ENCODE peak calls at places on chromosomes 5 and 9, in eight cellular contexts. Q, S, M, G, A, C, E and X are unnamed samples.

GRCh38 chr5:135243194-135244191 is 155.5 kb downstream of the MACROH2A1 start:
- DNase-seq in Q (no peak), S (peak), M (no peak), G (no peak), A (peak), C (no peak), E (no peak), X (peak)

GRCh38 chr9:22050924-22051323 is 41.8 kb upstream of the CDKN2B start:
- DNase-seq in Q (no peak), S (no peak), M (no peak), G (no peak), A (no peak), C (no peak), E (no peak), X (no peak)

GRCh38 chr5:180595381-180596114 is 4.2 kb upstream of the SCGB3A1 start:
- DNase-seq in Q (peak), S (no peak), M (no peak), G (no peak), A (peak), C (no peak), E (no peak), X (peak)

GRCh38 chr5:172524573-172525021 is 70.3 kb upstream of the SH3PXD2B start:
- DNase-seq in Q (no peak), S (no peak), M (no peak), G (no peak), A (no peak), C (no peak), E (no peak), X (no peak)

GRCh38 chr5:130350131-130350530 is 445.9 kb downstream of the CHSY3 start:
- DNase-seq in Q (no peak), S (no peak), M (no peak), G (no peak), A (no peak), C (no peak), E (no peak), X (no peak)

GRCh38 chr5:133921899-133922468 is 46.4 kb downstream of the C5orf15 start:
- DNase-seq in Q (no peak), S (peak), M (no peak), G (no peak), A (no peak), C (no peak), E (no peak), X (no peak)

GRCh38 chr9:33229359-33230120 is 10.4 kb upstream of the SPINK4 start:
- DNase-seq in Q (no peak), S (peak), M (no peak), G (no peak), A (no peak), C (no peak), E (no peak), X (peak)

GRCh38 chr9:12808569-12808968 is 33.7 kb downstream of the LURAP1L start:
- DNase-seq in Q (no peak), S (no peak), M (no peak), G (no peak), A (no peak), C (no peak), E (no peak), X (no peak)

GRCh38 chr9:112037281-112038016 is 137.6 kb downstream of the SUSD1 start:
- DNase-seq in Q (no peak), S (no peak), M (peak), G (peak), A (no peak), C (peak), E (peak), X (no peak)

GRCh38 chr5:80659111-80659510 is 4.3 kb upstream of the DHFR start:
- DNase-seq in Q (no peak), S (no peak), M (no peak), G (peak), A (no peak), C (no peak), E (no peak), X (no peak)

GRCh38 chr5:67166460-67166871 is 30.1 kb downstream of the CD180 start:
- DNase-seq in Q (no peak), S (no peak), M (peak), G (no peak), A (peak), C (no peak), E (peak), X (peak)

GRCh38 chr5:8500426-8500825 is 631.5 kb downstream of the MTRR start:
- DNase-seq in Q (no peak), S (no peak), M (no peak), G (peak), A (peak), C (peak), E (no peak), X (no peak)